ENCODE peak calls at places on chromosomes 12 and 14, in nine cellular contexts. H is HCT116, K is IMR-90, I is keratinocyte, O is MM.1S, G is mammary epithelial cell, Y is PC-3, F is fibroblast of lung, N is DND-41. U is an unnamed sample. For H4K20me1, the result is how much of the 10 kb centered on the place peaks cover.

GRCh38 chr12:6953417-6954315 is 2.5 kb downstream of the PTPN6 start:
- DNase-seq in H (no peak), K (no peak), I (no peak), O (peak), G (no peak), Y (no peak), F (peak), N (peak), U (peak)

GRCh38 chr12:122888232-122888752 is 7.6 kb downstream of the VPS37B start:
- DNase-seq in H (peak), K (peak), I (peak), O (peak), G (peak), Y (peak), F (peak), N (peak), U (no peak)

GRCh38 chr12:64893961-64894360 is 69.5 kb downstream of the TBC1D30 start:
- DNase-seq in H (no peak), K (peak), I (no peak), O (no peak), G (peak), Y (peak), F (peak), N (no peak), U (no peak)

GRCh38 chr14:61188196-61188595 is 92.9 kb downstream of the TMEM30B start:
- DNase-seq in H (no peak), K (no peak), I (no peak), O (no peak), G (no peak), Y (no peak), F (peak), N (no peak), U (no peak)

GRCh38 chr12:57836442-57837375 is 9.8 kb downstream of the CTDSP2 start:
- DNase-seq in H (no peak), K (peak), I (no peak), O (peak), G (peak), Y (peak), F (peak), N (peak), U (peak)

GRCh38 chr14:92425101-92425500 is 88.5 kb upstream of the RIN3 start:
- DNase-seq in H (peak), K (peak), I (no peak), O (no peak), G (peak), Y (peak), F (peak), N (no peak), U (no peak)

GRCh38 chr12:109458771-109459208 is 18.3 kb downstream of the KCTD10 start:
- DNase-seq in H (no peak), K (peak), I (no peak), O (no peak), G (no peak), Y (no peak), F (peak), N (no peak), U (no peak)

GRCh38 chr12:6338955-6339761 is 2.7 kb downstream of the TNFRSF1A start:
- DNase-seq in H (no peak), K (no peak), I (no peak), O (no peak), G (no peak), Y (no peak), F (no peak), N (no peak), U (no peak)

GRCh38 chr12:19482551-19483109 is 43.3 kb downstream of the AEBP2 start:
- DNase-seq in H (no peak), K (no peak), I (peak), O (no peak), G (no peak), Y (no peak), F (no peak), N (no peak), U (no peak)

DNA sequence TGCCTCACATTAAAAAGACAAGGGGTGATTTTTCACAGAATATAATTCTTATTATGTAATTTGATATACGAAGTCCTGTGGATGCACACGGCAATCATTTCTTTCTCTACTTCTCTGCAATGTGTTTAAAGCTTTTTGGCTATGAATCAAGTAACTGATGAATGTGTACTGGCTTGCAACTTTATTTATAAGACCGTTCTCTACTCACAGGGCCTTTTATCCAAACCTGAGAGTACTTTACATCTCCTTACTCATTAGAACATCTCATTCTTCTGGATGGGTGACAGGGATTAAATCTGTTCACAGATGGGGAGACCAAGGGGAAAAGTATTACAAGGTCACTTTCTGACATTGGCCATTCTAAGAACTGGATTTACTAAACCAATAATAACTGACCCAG is 215.8 kb upstream of the DIO2 start:
- DNase-seq in H (no peak), K (peak), I (no peak), O (no peak), G (no peak), Y (no peak), F (peak), N (no peak), U (no peak)
- H3K27ac ChIP-seq in H (no peak), K (no peak), I (peak), O (no peak), G (peak), Y (no peak), F (no peak), N (no peak), U (no peak)

DNA sequence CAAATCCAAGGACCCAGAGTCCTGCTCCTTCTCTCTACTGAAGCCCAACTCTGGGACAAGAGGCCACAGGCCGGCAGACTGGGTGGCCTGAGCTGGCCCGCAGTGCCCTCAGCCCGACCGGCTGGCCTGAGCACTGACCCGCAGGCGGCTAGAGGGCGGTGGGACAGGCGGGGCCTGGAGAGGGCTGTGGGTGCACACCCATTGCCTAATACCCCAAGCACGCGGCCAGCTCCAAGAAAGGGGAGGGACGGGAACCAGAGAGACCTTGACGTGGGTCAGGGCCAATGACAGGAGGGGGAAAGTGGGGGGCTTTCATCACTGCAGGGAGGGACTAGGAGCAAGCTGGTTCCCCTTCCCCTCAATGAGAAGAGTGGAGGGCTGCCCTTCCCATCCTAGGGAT is 2.0 kb upstream of the WNT10B start:
- DNase-seq in H (no peak), K (no peak), I (no peak), O (no peak), G (no peak), Y (no peak), F (no peak), N (no peak), U (no peak)
- H4K20me1 ChIP-seq in H (under half), K (under half), I (under half), O (under half), G (under half), Y (under half), F (under half), N (under half), U (under half)

DNA sequence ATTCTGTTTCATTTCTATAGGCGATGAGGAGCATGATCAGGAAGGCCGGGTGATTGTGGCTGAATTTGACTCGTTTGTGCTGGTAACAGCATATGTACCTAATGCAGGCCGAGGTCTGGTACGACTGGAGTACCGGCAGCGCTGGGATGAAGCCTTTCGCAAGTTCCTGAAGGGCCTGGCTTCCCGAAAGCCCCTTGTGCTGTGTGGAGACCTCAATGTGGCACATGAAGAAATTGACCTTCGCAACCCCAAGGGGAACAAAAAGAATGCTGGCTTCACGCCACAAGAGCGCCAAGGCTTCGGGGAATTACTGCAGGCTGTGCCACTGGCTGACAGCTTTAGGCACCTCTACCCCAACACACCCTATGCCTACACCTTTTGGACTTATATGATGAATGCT is 1.9 kb downstream of the APEX1 start:
- DNase-seq in H (no peak), K (no peak), I (no peak), O (no peak), G (no peak), Y (no peak), F (no peak), N (no peak), U (no peak)
- H3K27ac ChIP-seq in H (peak), K (no peak), I (peak), O (no peak), G (no peak), Y (no peak), F (peak), N (no peak), U (no peak)

GRCh38 chr14:54623279-54624004 is 56.5 kb downstream of the SAMD4A start:
- DNase-seq in H (no peak), K (no peak), I (no peak), O (no peak), G (no peak), Y (no peak), F (no peak), N (no peak), U (no peak)
- H4K20me1 ChIP-seq in H (under half), K (under half), I (under half), O (under half), G (under half), Y (under half), F (under half), N (under half), U (under half)

DNA sequence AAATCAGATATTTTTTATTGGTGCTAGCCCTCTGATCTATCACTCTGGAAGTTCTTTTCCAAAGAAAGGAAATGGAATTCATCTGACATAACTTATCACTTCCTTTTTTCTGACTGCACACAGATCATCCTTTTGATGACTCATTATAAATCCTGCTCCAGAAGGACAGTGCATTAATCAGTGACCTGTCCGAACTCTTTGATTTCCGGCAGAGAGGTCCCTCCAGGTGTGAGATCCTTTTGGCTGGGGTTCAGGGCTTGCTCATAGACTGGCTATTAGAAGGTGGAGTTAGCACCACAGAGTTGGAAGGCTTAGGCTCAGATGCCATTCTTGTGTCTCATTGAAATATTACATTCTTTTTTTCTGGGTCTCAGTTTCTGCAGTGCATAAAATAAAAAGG is 328.2 kb downstream of the ZFP36L1 start:
- DNase-seq in H (peak), K (peak), I (peak), O (no peak), G (peak), Y (peak), F (peak), N (no peak), U (no peak)
- H3K27ac ChIP-seq in H (peak), K (no peak), I (peak), O (no peak), G (peak), Y (peak), F (no peak), N (no peak), U (no peak)

GRCh38 chr14:75162631-75163030 is 13.8 kb downstream of the TMED10 start:
- DNase-seq in H (no peak), K (no peak), I (no peak), O (no peak), G (no peak), Y (no peak), F (no peak), N (no peak), U (no peak)

GRCh38 chr14:75163677-75164076 is 12.7 kb downstream of the TMED10 start:
- DNase-seq in H (no peak), K (no peak), I (no peak), O (no peak), G (no peak), Y (no peak), F (no peak), N (no peak), U (no peak)

GRCh38 chr14:75164809-75165208 is 11.6 kb downstream of the TMED10 start:
- DNase-seq in H (no peak), K (no peak), I (no peak), O (no peak), G (no peak), Y (no peak), F (no peak), N (no peak), U (no peak)

GRCh38 chr14:75168586-75169335 is 7.7 kb downstream of the TMED10 start:
- DNase-seq in H (no peak), K (peak), I (no peak), O (no peak), G (no peak), Y (peak), F (no peak), N (no peak), U (no peak)

GRCh38 chr14:75165586-75166391 is 10.6 kb downstream of the TMED10 start:
- DNase-seq in H (no peak), K (no peak), I (no peak), O (no peak), G (no peak), Y (no peak), F (peak), N (no peak), U (no peak)
- H4K20me1 ChIP-seq in H (under half), K (half or more), I (under half), O (under half), G (under half), Y (under half), F (under half), N (half or more), U (under half)

GRCh38 chr14:68446243-68447040 is 346.4 kb downstream of the ZFP36L1 start:
- DNase-seq in H (no peak), K (no peak), I (no peak), O (no peak), G (no peak), Y (peak), F (no peak), N (no peak), U (no peak)
- H3K27ac ChIP-seq in H (no peak), K (no peak), I (no peak), O (no peak), G (no peak), Y (no peak), F (no peak), N (peak), U (no peak)

DNA sequence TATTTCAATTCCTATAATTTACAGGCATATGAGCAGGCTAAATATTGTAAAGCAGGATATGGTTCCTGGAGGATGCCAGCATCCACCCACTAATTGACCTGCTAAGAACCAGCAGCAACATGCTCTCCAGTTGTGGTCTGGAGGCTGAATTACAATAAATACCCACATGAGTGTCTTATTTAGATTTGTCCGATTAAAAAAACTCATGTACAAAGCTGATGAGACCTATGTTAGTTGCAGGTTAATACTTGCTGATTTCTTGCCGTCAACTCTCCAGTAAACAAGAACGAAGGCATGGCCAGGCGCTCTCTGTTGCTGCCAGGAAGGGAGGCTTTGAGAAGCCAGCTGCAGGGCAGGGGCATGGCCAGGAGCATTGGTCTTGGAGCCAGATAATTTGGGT is 169.3 kb upstream of the PRICKLE1 start:
- DNase-seq in H (no peak), K (no peak), I (no peak), O (no peak), G (peak), Y (no peak), F (peak), N (no peak), U (no peak)
- H4K20me1 ChIP-seq in H (under half), K (under half), I (under half), O (under half), G (under half), Y (under half), F (under half), N (under half), U (under half)

U was measured in Karpas-422.